ENCODE peak calls at places on chromosomes 1 and 21, in six cellular contexts. V, O, N, I, B and R are unnamed samples. For H3K36me3, the result is how much of the 10 kb centered on the place peaks cover.

GRCh38 chr1:99429754-99430153 is 165.5 kb downstream of the PLPPR4 start:
- DNase-seq in V (no peak), O (no peak), N (no peak), I (no peak), B (no peak), R (no peak)

GRCh38 chr1:209411491-209411929 is 172.0 kb upstream of the CAMK1G start:
- DNase-seq in V (no peak), O (no peak), N (no peak), I (no peak), B (no peak), R (no peak)

GRCh38 chr1:246139745-246140182 is 367.3 kb downstream of the SMYD3 start:
- DNase-seq in V (no peak), O (no peak), N (no peak), I (no peak), B (no peak), R (no peak)

GRCh38 chr1:37958690-37959089 is 11.8 kb upstream of the INPP5B start:
- DNase-seq in V (no peak), O (no peak), N (no peak), I (no peak), B (no peak), R (no peak)

GRCh38 chr1:224380003-224380402 is 23.3 kb downstream of the CNIH4 start:
- DNase-seq in V (no peak), O (no peak), N (no peak), I (no peak), B (no peak), R (no peak)

GRCh38 chr1:21926814-21927530 is 10.1 kb downstream of the HSPG2 start:
- DNase-seq in V (peak), O (no peak), N (peak), I (no peak), B (no peak), R (peak)

GRCh38 chr1:172089768-172090510 is 248.6 kb downstream of the DNM3 start:
- DNase-seq in V (peak), O (peak), N (peak), I (peak), B (peak), R (peak)

GRCh38 chr1:84247425-84248220 is 53.9 kb upstream of the SAMD13 start:
- DNase-seq in V (no peak), O (no peak), N (no peak), I (no peak), B (peak), R (no peak)

GRCh38 chr1:39046811-39047210 is 20.7 kb downstream of the NDUFS5 start:
- DNase-seq in V (no peak), O (peak), N (peak), I (no peak), B (no peak), R (no peak)

GRCh38 chr21:18986197-18986596 is 582.6 kb upstream of the TMPRSS15 start:
- DNase-seq in V (no peak), O (no peak), N (no peak), I (no peak), B (no peak), R (no peak)

GRCh38 chr1:20343937-20344302 is 53.2 kb downstream of the VWA5B1 start:
- DNase-seq in V (no peak), O (no peak), N (no peak), I (no peak), B (no peak), R (no peak)

GRCh38 chr21:23930565-23930964 is 1676.7 kb downstream of the MRPL39 start:
- DNase-seq in V (no peak), O (no peak), N (no peak), I (no peak), B (no peak), R (no peak)

GRCh38 chr1:26281971-26282693 is 2.2 kb downstream of the SH3BGRL3 start:
- DNase-seq in V (no peak), O (peak), N (no peak), I (no peak), B (no peak), R (peak)

GRCh38 chr1:58699011-58699762 is 675 bp downstream of the MYSM1 start:
- DNase-seq in V (no peak), O (no peak), N (no peak), I (no peak), B (no peak), R (no peak)

GRCh38 chr1:56967900-56968832 is 2.4 kb upstream of the C8B start:
- DNase-seq in V (peak), O (peak), N (no peak), I (no peak), B (peak), R (no peak)

GRCh38 chr1:51165540-51165939 is 63.5 kb downstream of the C1orf185 start:
- DNase-seq in V (no peak), O (no peak), N (no peak), I (no peak), B (no peak), R (no peak)

GRCh38 chr1:246104927-246105326 is 402.2 kb downstream of the SMYD3 start:
- DNase-seq in V (no peak), O (no peak), N (no peak), I (no peak), B (no peak), R (no peak)

GRCh38 chr1:41868241-41868953 is 50.3 kb downstream of the HIVEP3 start:
- DNase-seq in V (no peak), O (no peak), N (no peak), I (no peak), B (no peak), R (no peak)

GRCh38 chr21:27820342-27820741 is 853.5 kb upstream of the ADAMTS5 start:
- DNase-seq in V (no peak), O (no peak), N (no peak), I (no peak), B (no peak), R (no peak)

GRCh38 chr1:162206749-162207635 is 137.5 kb downstream of the NOS1AP start:
- DNase-seq in V (peak), O (peak), N (peak), I (peak), B (no peak), R (no peak)

GRCh38 chr1:29719253-29719652 is 482.9 kb downstream of the PTPRU start:
- DNase-seq in V (no peak), O (no peak), N (no peak), I (no peak), B (no peak), R (no peak)

GRCh38 chr21:19922122-19922521 is 1076.1 kb upstream of the NCAM2 start:
- DNase-seq in V (no peak), O (no peak), N (no peak), I (no peak), B (no peak), R (no peak)

GRCh38 chr1:225642177-225642576 is 10.7 kb downstream of the ENAH start:
- DNase-seq in V (no peak), O (no peak), N (no peak), I (no peak), B (no peak), R (no peak)

GRCh38 chr1:38941527-38942019 is at the start of gene RHBDL2:
- DNase-seq in V (peak), O (peak), N (peak), I (peak), B (no peak), R (peak)

GRCh38 chr1:66996018-66996682 is 57.8 kb downstream of the SLC35D1 start:
- DNase-seq in V (no peak), O (no peak), N (peak), I (peak), B (peak), R (no peak)

GRCh38 chr1:94099303-94099702 is 21.6 kb downstream of the ABCA4 start:
- DNase-seq in V (no peak), O (no peak), N (no peak), I (no peak), B (no peak), R (no peak)

GRCh38 chr1:10374442-10374860 is 24.4 kb upstream of the PGD start:
- DNase-seq in V (no peak), O (no peak), N (no peak), I (no peak), B (no peak), R (no peak)

GRCh38 chr1:41175546-41175945 is 66.6 kb downstream of the SCMH1 start:
- DNase-seq in V (no peak), O (no peak), N (no peak), I (no peak), B (no peak), R (no peak)

GRCh38 chr1:218414060-218414728 is 69.1 kb downstream of the TGFB2 start:
- DNase-seq in V (no peak), O (no peak), N (no peak), I (no peak), B (no peak), R (no peak)

GRCh38 chr1:159918041-159918917 is 7.0 kb downstream of the TAGLN2 start:
- DNase-seq in V (no peak), O (no peak), N (no peak), I (no peak), B (no peak), R (no peak)

GRCh38 chr1:219062161-219062560 is 111.5 kb upstream of the LYPLAL1 start:
- DNase-seq in V (no peak), O (no peak), N (no peak), I (no peak), B (no peak), R (no peak)

GRCh38 chr1:223204424-223204823 is 61.4 kb upstream of the TLR5 start:
- DNase-seq in V (no peak), O (no peak), N (no peak), I (no peak), B (no peak), R (no peak)

GRCh38 chr1:18994381-18994780 is 37.9 kb upstream of the IFFO2 start:
- DNase-seq in V (no peak), O (no peak), N (no peak), I (peak), B (no peak), R (no peak)

GRCh38 chr1:169022648-169023047 is 83.8 kb upstream of the ATP1B1 start:
- DNase-seq in V (no peak), O (no peak), N (no peak), I (no peak), B (no peak), R (no peak)

GRCh38 chr1:115679141-115679611 is 37.4 kb downstream of the VANGL1 start:
- DNase-seq in V (no peak), O (no peak), N (peak), I (peak), B (no peak), R (peak)
- H3K4me3 ChIP-seq in V (no peak), O (no peak), N (peak), I (no peak), B (no peak), R (no peak)

GRCh38 chr1:2271841-2272655 is 43.9 kb downstream of the SKI start:
- DNase-seq in V (peak), O (no peak), N (no peak), I (no peak), B (no peak), R (no peak)

GRCh38 chr1:2274231-2274967 is 46.3 kb downstream of the SKI start:
- DNase-seq in V (peak), O (no peak), N (no peak), I (no peak), B (no peak), R (no peak)

GRCh38 chr1:2273401-2274090 is 45.4 kb downstream of the SKI start:
- DNase-seq in V (peak), O (no peak), N (peak), I (no peak), B (no peak), R (no peak)

GRCh38 chr1:2271134-2271785 is 43.1 kb downstream of the SKI start:
- DNase-seq in V (no peak), O (peak), N (no peak), I (no peak), B (no peak), R (no peak)

DNA sequence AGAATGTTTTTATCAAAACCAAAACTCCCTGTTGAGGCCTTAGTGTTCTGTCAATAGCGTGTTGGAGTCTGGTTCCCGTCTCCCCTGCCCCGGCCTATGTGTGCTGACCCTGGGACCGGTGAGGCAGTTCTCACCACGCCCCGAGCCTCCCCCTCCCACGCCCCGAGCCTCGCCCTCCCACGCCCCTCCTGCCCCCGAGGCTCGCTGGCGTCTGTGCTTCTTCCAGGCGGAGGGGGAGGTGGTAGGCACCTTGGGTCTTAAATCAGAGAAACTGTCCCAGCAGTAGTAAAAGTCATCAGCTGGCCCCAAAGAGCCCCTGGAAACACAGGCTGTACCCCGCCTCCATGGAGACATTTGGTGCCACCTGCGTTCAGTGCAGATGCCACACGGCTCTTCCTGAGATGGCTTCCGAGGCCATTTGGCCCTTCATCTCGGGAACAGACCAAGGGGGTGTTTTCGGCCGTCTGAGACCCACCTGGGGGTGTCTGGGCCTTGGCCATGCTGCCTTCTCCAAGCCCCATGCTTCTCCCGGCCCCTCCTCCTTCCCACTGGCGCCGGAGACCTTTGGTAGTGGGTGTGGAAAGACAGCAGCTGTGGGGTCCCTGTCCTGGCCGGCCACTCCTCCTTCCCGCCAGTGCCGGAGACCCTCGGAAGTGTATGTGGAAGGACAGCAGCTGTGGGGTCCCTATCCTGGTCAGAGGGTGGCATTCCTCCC is 44.7 kb downstream of the SKI start:
- DNase-seq in V (no peak), O (no peak), N (no peak), I (no peak), B (no peak), R (no peak)
- H3K36me3 ChIP-seq in V (under half), O (under half), N (under half), I (under half), B (under half), R (under half)

GRCh38 chr1:228415221-228415620 is 1.4 kb downstream of the TRIM17 start:
- DNase-seq in V (no peak), O (no peak), N (no peak), I (no peak), B (no peak), R (no peak)

GRCh38 chr1:228417061-228417460 is 400 bp upstream of the TRIM17 start:
- DNase-seq in V (no peak), O (no peak), N (no peak), I (no peak), B (no peak), R (no peak)

GRCh38 chr1:228417471-228418203 is 976 bp upstream of the TRIM17 start:
- DNase-seq in V (no peak), O (no peak), N (no peak), I (no peak), B (peak), R (no peak)

GRCh38 chr1:228415853-228416216 is 826 bp downstream of the TRIM17 start:
- DNase-seq in V (no peak), O (no peak), N (no peak), I (no peak), B (no peak), R (no peak)

DNA sequence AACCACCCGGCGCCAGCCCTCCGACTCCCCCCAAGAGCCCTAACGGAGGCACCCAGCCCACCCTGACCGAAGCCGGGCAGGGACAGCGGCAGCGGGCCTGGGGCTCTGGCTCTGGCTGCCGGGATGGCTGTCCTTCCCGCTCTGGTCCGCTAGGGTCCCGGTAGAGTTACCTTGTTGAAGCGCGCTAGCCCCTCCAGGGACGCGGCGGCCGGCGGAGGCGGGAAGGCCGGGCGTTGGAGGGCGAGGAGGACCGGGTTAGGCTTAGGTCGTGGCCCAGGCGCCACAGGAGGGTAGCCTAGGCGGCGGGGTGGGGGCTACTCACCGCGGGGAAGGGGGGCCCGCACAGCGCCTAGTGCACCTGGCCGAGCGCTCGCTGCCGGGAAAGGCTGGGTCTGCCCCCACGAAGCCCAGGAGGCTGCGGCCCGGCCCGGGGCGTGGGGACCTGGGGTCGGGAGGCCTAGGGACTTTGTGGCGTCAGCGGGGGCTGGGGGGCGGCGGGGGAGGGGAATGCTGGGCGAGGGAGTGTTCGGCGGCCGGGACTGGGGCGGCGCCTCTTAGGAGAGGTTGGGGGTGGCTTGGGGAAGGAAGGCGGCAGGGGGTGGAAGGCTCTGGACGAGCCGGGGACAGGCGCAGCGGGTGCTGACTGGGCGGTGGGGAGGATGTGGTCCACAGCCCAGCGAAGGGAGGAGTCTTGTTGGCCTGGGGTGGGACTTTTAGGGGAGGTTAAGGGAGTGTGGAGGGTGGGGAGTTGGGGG is at the start of gene TRIM17:
- DNase-seq in V (no peak), O (peak), N (no peak), I (no peak), B (peak), R (no peak)
- TF ChIP-seq CTCF in V (peak), O (peak), N (no peak), I (peak), B (peak), R (peak)

DNA sequence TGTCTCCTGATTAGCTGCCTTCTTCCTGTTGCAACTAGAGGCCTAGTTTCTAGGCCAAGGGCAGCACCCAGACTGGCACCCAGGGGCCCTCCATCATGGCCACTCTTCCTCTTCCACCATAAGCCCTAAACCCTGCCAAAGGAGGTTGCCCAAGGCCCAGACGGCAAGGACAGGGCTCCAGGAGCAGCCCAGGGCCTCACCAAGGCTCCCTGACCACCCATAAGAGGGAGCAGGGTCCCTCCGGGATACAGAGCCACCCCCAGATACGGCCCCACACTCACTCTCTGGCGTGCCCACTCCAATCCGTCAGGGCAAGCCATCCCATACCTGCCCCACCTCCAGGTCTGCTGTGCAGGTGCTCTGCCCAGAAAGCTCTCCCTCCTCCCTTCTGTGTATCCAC is 79.9 kb downstream of the ITPKB start:
- DNase-seq in V (peak), O (no peak), N (no peak), I (no peak), B (no peak), R (no peak)
- H3K4me3 ChIP-seq in V (no peak), O (no peak), N (no peak), I (no peak), B (no peak), R (no peak)

GRCh38 chr1:28535180-28535579 is 17.7 kb upstream of the TRNAU1AP start:
- DNase-seq in V (no peak), O (no peak), N (no peak), I (no peak), B (no peak), R (no peak)
- H3K36me3 ChIP-seq in V (half or more), O (under half), N (under half), I (under half), B (under half), R (under half)

GRCh38 chr1:237814319-237814924 is 76.3 kb downstream of the ZP4 start:
- DNase-seq in V (no peak), O (no peak), N (no peak), I (no peak), B (no peak), R (no peak)
- TF ChIP-seq CTCF in V (no peak), O (peak), N (peak), I (no peak), B (peak), R (peak)

DNA sequence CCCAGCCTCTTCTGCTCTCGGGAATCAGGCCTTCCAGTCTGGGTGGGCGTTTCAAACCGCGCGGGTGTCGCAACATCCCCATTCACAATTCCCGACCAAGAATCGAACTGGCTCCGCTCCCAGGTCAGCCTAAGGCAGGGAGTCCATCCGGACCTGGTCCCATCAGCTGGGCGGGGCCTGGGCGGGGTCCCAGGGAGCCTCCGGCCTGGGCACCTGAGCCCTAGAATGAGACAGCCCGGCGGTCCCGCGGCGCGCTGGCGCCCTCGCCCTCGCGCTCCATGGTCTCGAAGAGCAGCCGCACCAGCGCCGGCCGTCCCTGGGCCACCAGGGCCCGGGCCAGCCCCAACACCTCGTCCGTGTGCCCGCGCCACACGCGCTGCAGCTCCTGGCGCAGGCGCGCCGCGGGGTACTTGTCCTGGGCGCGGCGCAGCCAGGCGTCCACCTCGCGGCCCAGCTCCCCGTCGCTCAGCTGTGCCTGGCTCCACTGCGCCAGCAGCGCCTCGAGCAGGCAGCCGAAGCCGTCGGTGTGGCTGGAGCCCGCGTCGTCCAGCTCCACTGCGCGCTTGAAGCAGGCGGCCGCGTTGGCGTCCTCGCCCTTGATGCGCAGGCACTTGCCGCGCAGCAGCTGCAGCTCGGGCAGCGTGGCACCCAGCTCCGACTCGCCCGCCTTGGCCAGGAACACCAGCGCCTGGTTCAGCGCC is 16.9 kb upstream of the PARS2 start:
- DNase-seq in V (no peak), O (no peak), N (no peak), I (no peak), B (no peak), R (no peak)
- H3K4me3 ChIP-seq in V (no peak), O (no peak), N (no peak), I (no peak), B (no peak), R (peak)